ENCODE peak calls at places on chromosomes 12 and 14, in eight cellular contexts. Y, W, U, P, V, M, T and B are unnamed samples. For H3K27me3, the result is how much of the 10 kb centered on the place peaks cover.

GRCh38 chr12:25793196-25793595 is 165.3 kb upstream of the RASSF8 start:
- DNase-seq in Y (no peak), W (no peak), U (no peak), P (no peak), V (no peak), M (no peak), T (no peak), B (no peak)

GRCh38 chr12:49369723-49370145 is 2.5 kb downstream of the SPATS2 start:
- DNase-seq in Y (no peak), W (peak), U (peak), P (no peak), V (peak), M (no peak), T (peak), B (no peak)

GRCh38 chr12:127711108-127711507 is 555.9 kb upstream of the TMEM132C start:
- DNase-seq in Y (no peak), W (no peak), U (peak), P (no peak), V (no peak), M (no peak), T (no peak), B (no peak)

GRCh38 chr14:73741386-73741875 is 27.2 kb upstream of the PNMA1 start:
- DNase-seq in Y (peak), W (peak), U (peak), P (peak), V (peak), M (peak), T (peak), B (peak)

GRCh38 chr12:1350934-1351240 is 243.5 kb downstream of the FBXL14 start:
- DNase-seq in Y (no peak), W (no peak), U (no peak), P (no peak), V (no peak), M (no peak), T (no peak), B (no peak)

GRCh38 chr12:55515696-55516095 is 23.5 kb downstream of the OR6C68 start:
- DNase-seq in Y (no peak), W (no peak), U (peak), P (no peak), V (no peak), M (no peak), T (no peak), B (no peak)

GRCh38 chr12:95494888-95495287 is 20.9 kb downstream of the METAP2 start:
- DNase-seq in Y (no peak), W (no peak), U (no peak), P (no peak), V (no peak), M (no peak), T (no peak), B (no peak)

GRCh38 chr14:68695326-68695768 is 97.5 kb downstream of the ZFP36L1 start:
- DNase-seq in Y (peak), W (no peak), U (no peak), P (no peak), V (peak), M (no peak), T (peak), B (no peak)

GRCh38 chr12:94832780-94833760 is 170.4 kb downstream of the NDUFA12 start:
- DNase-seq in Y (no peak), W (peak), U (peak), P (no peak), V (no peak), M (no peak), T (no peak), B (no peak)

GRCh38 chr14:44287858-44288257 is 219.2 kb downstream of the FSCB start:
- DNase-seq in Y (no peak), W (no peak), U (no peak), P (no peak), V (no peak), M (no peak), T (no peak), B (no peak)

GRCh38 chr14:38203929-38204716 is 3.6 kb upstream of the SSTR1 start:
- DNase-seq in Y (no peak), W (no peak), U (no peak), P (no peak), V (no peak), M (no peak), T (no peak), B (no peak)

GRCh38 chr12:116222358-116222757 is 55.1 kb downstream of the MED13L start:
- DNase-seq in Y (no peak), W (peak), U (no peak), P (no peak), V (peak), M (no peak), T (no peak), B (no peak)

GRCh38 chr14:56902413-56902812 is 92.1 kb upstream of the OTX2 start:
- DNase-seq in Y (no peak), W (no peak), U (no peak), P (no peak), V (no peak), M (no peak), T (no peak), B (no peak)

GRCh38 chr14:54920052-54920451 is 17.4 kb upstream of the GCH1 start:
- DNase-seq in Y (no peak), W (no peak), U (no peak), P (no peak), V (no peak), M (no peak), T (no peak), B (no peak)

GRCh38 chr14:96053600-96054381 is 14.6 kb downstream of the C14orf132 start:
- DNase-seq in Y (no peak), W (peak), U (no peak), P (no peak), V (peak), M (no peak), T (peak), B (no peak)

GRCh38 chr12:106582264-106582591 is 576 bp upstream of the RFX4 start:
- DNase-seq in Y (no peak), W (no peak), U (no peak), P (no peak), V (no peak), M (no peak), T (no peak), B (no peak)
- H3K27me3 ChIP-seq in Y (under half), W (half or more), U (half or more), P (under half), V (under half), M (half or more), T (half or more), B (half or more)

DNA sequence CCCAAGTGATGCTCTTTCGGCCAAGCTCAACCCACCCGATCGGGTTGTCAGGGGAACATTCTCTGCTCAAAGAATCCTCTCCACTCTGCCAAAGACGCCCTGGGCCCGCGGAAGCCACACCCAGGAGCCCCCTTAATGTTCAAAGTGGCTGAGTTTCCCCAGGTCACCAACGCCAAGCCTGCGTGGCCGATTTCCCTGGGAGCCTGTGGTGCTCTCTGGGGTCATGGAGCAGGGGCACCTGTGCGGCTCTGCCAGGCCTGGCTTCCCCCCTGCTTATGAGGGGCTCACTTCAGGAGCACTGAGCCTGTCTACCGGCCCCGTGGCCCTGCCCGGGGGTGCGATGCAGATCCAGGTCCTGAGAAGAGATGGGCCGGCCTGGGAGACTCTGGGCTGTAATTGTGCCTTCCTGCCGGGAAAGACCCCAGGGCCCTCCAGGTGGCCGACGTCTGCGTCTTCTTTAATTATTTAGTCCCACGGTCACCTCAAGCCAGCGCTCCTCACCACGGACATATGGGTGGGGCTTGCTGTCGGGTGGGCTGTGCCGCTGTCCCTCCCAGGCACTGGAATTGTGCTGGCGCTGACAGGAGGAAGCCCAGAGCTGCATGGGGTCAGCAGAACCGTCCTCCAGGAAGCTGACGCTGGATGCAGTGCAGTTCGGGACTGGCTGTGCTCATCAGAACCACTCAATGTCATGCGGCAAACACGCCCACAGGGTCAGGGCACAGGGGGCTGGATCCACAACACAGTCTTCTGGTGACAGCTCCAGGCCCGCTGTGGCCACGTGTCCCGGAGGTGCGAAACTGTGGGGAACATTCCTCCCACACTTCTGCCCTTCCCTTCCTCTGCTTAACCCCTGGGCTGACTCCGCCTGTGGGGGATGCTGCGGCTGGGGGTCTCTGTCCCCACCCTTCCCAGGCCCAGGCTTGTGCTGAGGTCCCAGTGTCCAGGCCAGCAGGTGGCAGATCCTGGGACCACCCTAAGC is 267.6 kb upstream of the SFSWAP start:
- DNase-seq in Y (no peak), W (no peak), U (peak), P (no peak), V (no peak), M (no peak), T (no peak), B (no peak)
- TF ChIP-seq CTCF in Y (no peak), W (no peak), U (no peak), P (no peak), V (no peak), M (no peak), T (no peak), B (no peak)

DNA sequence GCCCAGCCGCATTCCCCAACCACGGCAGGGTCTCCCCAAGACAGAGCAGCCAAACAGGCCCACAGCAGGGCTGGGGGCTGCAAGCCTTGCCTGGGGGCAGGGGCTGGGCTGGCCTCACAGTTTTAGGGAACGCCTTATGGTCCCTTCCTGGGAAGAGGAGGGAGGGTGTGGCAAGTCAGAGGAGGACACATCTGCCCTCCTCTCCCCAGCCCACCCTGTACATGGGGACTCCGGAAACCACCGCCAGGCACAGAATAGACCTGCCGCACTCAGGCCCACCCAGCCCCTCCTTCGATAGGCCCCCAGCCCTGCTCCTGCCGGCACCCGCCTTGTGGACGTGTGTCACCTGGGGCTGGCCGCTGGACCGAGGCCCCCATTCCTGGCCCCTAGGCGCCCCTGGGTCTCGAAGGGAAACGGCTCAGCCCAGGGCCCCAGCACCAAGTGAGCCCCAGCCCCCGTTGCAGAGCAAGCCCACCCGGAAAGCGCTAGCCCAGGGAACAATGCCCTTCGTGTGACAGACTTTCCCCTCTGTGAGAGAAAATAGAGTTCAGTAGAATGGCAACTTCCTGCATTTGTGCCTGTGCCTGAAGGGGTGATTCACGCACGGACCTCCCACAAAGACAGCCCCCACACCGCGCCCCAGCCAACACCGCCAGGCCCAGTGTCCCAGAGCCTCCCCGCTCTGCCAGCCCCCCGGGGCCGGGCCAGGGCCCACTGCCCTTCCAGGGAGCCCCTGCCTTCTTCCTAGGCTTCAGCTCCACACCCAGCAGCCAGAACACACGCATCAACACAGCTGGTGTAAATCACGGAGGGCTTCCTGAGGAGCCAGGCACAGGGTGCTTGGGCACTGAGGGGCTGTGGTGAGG is 12.0 kb upstream of the NUDT14 start:
- DNase-seq in Y (no peak), W (no peak), U (no peak), P (no peak), V (no peak), M (no peak), T (no peak), B (no peak)
- H3K27me3 ChIP-seq in Y (under half), W (under half), U (under half), P (under half), V (under half), M (half or more), T (under half), B (under half)

GRCh38 chr14:91681116-91681515 is 50.8 kb downstream of the CATSPERB start:
- DNase-seq in Y (no peak), W (no peak), U (no peak), P (no peak), V (no peak), M (no peak), T (no peak), B (no peak)

GRCh38 chr14:91681893-91682563 is 49.9 kb downstream of the CATSPERB start:
- DNase-seq in Y (no peak), W (no peak), U (no peak), P (no peak), V (no peak), M (no peak), T (no peak), B (no peak)

GRCh38 chr14:91689608-91690007 is 42.3 kb downstream of the CATSPERB start:
- DNase-seq in Y (no peak), W (no peak), U (no peak), P (no peak), V (no peak), M (no peak), T (no peak), B (no peak)

GRCh38 chr14:91685600-91685999 is 46.3 kb downstream of the CATSPERB start:
- DNase-seq in Y (no peak), W (no peak), U (peak), P (no peak), V (no peak), M (no peak), T (no peak), B (no peak)
- TF ChIP-seq CTCF in Y (no peak), W (no peak), U (no peak), P (no peak), V (no peak), M (no peak), T (no peak), B (no peak)

GRCh38 chr14:93002851-93003298 is 79.9 kb downstream of the CHGA start:
- DNase-seq in Y (no peak), W (no peak), U (no peak), P (no peak), V (no peak), M (no peak), T (no peak), B (no peak)

GRCh38 chr14:93003945-93004698 is 81.2 kb downstream of the CHGA start:
- DNase-seq in Y (no peak), W (no peak), U (no peak), P (no peak), V (peak), M (no peak), T (no peak), B (no peak)

GRCh38 chr14:92998957-92999356 is 76.0 kb downstream of the CHGA start:
- DNase-seq in Y (peak), W (no peak), U (no peak), P (no peak), V (peak), M (no peak), T (no peak), B (no peak)

GRCh38 chr14:93004699-93005082 is 81.7 kb downstream of the CHGA start:
- DNase-seq in Y (no peak), W (no peak), U (no peak), P (no peak), V (no peak), M (no peak), T (no peak), B (no peak)

DNA sequence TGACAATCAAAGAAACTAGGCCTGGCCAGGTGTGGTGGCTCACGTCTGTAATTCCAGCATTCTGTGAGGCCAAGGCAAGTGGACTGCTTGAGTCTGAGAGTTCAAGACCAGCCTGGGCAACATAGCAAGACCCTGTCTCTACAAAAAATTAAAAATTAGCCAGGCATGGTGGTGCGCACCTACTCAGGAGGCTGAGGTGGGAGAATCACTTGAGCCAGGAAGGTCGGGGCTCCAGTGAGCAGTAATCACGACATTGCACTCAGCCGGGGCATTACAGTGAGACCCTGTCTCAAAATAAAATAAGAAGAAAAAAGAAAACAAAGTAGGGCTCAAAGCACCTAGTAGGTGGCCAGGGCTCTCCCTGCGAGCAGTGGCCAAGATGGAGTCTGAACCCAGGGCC is 79.1 kb downstream of the CHGA start:
- DNase-seq in Y (no peak), W (no peak), U (no peak), P (no peak), V (no peak), M (no peak), T (no peak), B (no peak)
- H3K27me3 ChIP-seq in Y (under half), W (under half), U (under half), P (under half), V (under half), M (under half), T (under half), B (under half)

GRCh38 chr14:99484106-99484505 is 2.9 kb downstream of the CCNK start:
- DNase-seq in Y (no peak), W (no peak), U (no peak), P (no peak), V (no peak), M (no peak), T (no peak), B (no peak)
- TF ChIP-seq CTCF in Y (no peak), W (no peak), U (no peak), P (no peak), V (no peak), M (no peak), T (no peak), B (no peak)

GRCh38 chr12:113459981-113460380 is 11.7 kb downstream of the LHX5 start:
- DNase-seq in Y (no peak), W (no peak), U (no peak), P (no peak), V (no peak), M (no peak), T (no peak), B (no peak)
- H3K27me3 ChIP-seq in Y (under half), W (half or more), U (half or more), P (under half), V (under half), M (half or more), T (under half), B (half or more)

GRCh38 chr12:48002179-48002601 is 2.1 kb downstream of the COL2A1 start:
- DNase-seq in Y (no peak), W (no peak), U (peak), P (peak), V (no peak), M (no peak), T (no peak), B (no peak)

GRCh38 chr12:47999816-48000215 is 4.5 kb downstream of the COL2A1 start:
- DNase-seq in Y (no peak), W (no peak), U (no peak), P (no peak), V (no peak), M (no peak), T (no peak), B (no peak)

GRCh38 chr12:48001426-48002178 is 2.7 kb downstream of the COL2A1 start:
- DNase-seq in Y (no peak), W (peak), U (peak), P (no peak), V (no peak), M (no peak), T (peak), B (no peak)

GRCh38 chr12:48002773-48003218 is 1.5 kb downstream of the COL2A1 start:
- DNase-seq in Y (no peak), W (no peak), U (peak), P (peak), V (peak), M (no peak), T (peak), B (no peak)

DNA sequence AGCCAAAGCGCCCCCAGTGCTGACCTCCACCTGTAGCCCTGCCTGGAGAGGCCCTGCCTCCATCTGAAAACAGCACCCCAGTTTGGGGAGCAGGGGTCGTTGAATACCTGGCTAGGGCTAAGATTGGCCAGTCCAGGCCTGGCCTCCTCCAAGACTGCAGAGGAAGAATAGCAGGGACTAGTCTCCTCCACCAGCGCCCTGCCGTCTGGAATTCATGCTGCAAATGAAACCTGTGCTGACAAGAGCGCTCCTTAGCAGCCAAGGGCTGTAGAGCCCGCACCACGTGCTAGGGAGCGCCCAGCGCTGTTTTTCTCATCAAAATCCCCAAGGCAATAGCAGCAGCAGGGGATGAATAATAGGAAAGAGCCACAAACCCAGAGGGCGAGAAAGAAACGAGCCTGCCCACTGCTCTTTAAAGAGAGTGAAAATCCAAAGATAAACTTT is 3.4 kb downstream of the COL2A1 start:
- DNase-seq in Y (no peak), W (peak), U (peak), P (peak), V (no peak), M (no peak), T (peak), B (no peak)
- TF ChIP-seq CTCF in Y (no peak), W (no peak), U (peak), P (no peak), V (no peak), M (no peak), T (no peak), B (no peak)

GRCh38 chr12:54172102-54172630 is 16.6 kb downstream of the SMUG1 start:
- DNase-seq in Y (no peak), W (no peak), U (no peak), P (no peak), V (no peak), M (no peak), T (no peak), B (no peak)

GRCh38 chr12:54175130-54175963 is 13.4 kb downstream of the SMUG1 start:
- DNase-seq in Y (no peak), W (no peak), U (no peak), P (no peak), V (no peak), M (no peak), T (no peak), B (no peak)

GRCh38 chr12:54169036-54169435 is 19.7 kb downstream of the SMUG1 start:
- DNase-seq in Y (no peak), W (no peak), U (no peak), P (no peak), V (no peak), M (no peak), T (no peak), B (no peak)

GRCh38 chr12:54173066-54173726 is 15.6 kb downstream of the SMUG1 start:
- DNase-seq in Y (no peak), W (peak), U (peak), P (no peak), V (peak), M (peak), T (peak), B (peak)

DNA sequence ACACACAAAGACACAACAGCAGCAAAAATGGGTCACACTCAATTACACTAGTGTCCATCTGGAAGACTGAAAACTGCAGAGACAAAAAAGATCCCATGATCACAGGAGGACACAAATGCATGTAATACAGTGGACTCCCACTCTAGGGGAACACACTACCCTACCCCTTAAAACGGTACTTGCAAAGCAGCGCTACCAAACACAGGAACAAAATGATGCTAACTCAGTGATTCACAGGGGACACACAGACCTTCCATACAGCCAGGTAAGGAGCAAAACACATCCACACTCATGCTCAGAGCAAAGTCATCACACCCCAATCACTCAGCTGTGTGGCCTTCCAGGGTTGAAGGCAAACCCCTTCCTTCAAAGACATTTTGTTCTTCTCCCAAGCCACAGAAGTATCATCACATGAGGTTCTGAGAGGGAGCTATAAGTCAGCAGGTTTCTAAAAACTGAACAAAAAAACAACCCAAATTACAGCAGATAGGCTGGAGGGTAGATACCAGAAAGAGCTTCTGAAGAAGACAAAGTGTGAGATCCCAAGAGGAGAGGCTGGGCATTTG is 14.8 kb downstream of the SMUG1 start:
- DNase-seq in Y (no peak), W (no peak), U (no peak), P (no peak), V (no peak), M (no peak), T (no peak), B (no peak)
- H3K27me3 ChIP-seq in Y (under half), W (under half), U (half or more), P (under half), V (under half), M (under half), T (under half), B (half or more)